ENCODE peak calls at places on chromosomes 12 and 14, in six cellular contexts. One of them, this sample, is unnamed.
A peak's percentile ranks its signal among the peaks of the same experiment; 100 is the strongest.

GRCh38 chr14:105138021-105138541 is 30.5 kb downstream of the JAG2 start:
- DNase-seq in ovary: no peak
- DNase-seq in cerebellum: no peak
- DNase-seq in amniotic epithelial cell: no peak
- DNase-seq in activated naive CD4-positive, alpha-beta T cell: no peak
- DNase-seq in NCI-H510A treated with DMSO at 0.1 percent for 48 hours: no peak
- DNase-seq in this sample: no peak

GRCh38 chr12:94032368-94032767 is 116.0 kb upstream of the PLXNC1 start:
- DNase-seq in NCI-H510A treated with DMSO at 0.1 percent for 48 hours: no peak
- DNase-seq in cerebellum: no peak
- DNase-seq in activated naive CD4-positive, alpha-beta T cell: no peak
- DNase-seq in ovary: no peak
- DNase-seq in amniotic epithelial cell: no peak
- DNase-seq in this sample: no peak

GRCh38 chr12:127811988-127812387 is 455.0 kb upstream of the TMEM132C start:
- DNase-seq in activated naive CD4-positive, alpha-beta T cell: no peak
- DNase-seq in amniotic epithelial cell: no peak
- DNase-seq in ovary: no peak
- DNase-seq in cerebellum: no peak
- DNase-seq in NCI-H510A treated with DMSO at 0.1 percent for 48 hours: peak; percentile 68
- DNase-seq in this sample: no peak

GRCh38 chr12:66587912-66588311 is 91.0 kb downstream of the GRIP1 start:
- DNase-seq in amniotic epithelial cell: no peak
- DNase-seq in ovary: no peak
- DNase-seq in cerebellum: no peak
- DNase-seq in activated naive CD4-positive, alpha-beta T cell: no peak
- DNase-seq in NCI-H510A treated with DMSO at 0.1 percent for 48 hours: no peak
- DNase-seq in this sample: no peak

GRCh38 chr12:83153156-83153555 is 466.4 kb downstream of the TMTC2 start:
- DNase-seq in activated naive CD4-positive, alpha-beta T cell: no peak
- DNase-seq in cerebellum: no peak
- DNase-seq in amniotic epithelial cell: no peak
- DNase-seq in ovary: no peak
- DNase-seq in NCI-H510A treated with DMSO at 0.1 percent for 48 hours: no peak
- DNase-seq in this sample: no peak

GRCh38 chr12:106416273-106416672 is 58.7 kb downstream of the POLR3B start:
- DNase-seq in activated naive CD4-positive, alpha-beta T cell: no peak
- DNase-seq in NCI-H510A treated with DMSO at 0.1 percent for 48 hours: no peak
- DNase-seq in amniotic epithelial cell: peak; percentile 45
- DNase-seq in cerebellum: no peak
- DNase-seq in ovary: no peak
- DNase-seq in this sample: no peak

GRCh38 chr12:98922871-98923270 is 277.8 kb downstream of the APAF1 start:
- DNase-seq in NCI-H510A treated with DMSO at 0.1 percent for 48 hours: no peak
- DNase-seq in ovary: no peak
- DNase-seq in amniotic epithelial cell: no peak
- DNase-seq in cerebellum: no peak
- DNase-seq in activated naive CD4-positive, alpha-beta T cell: no peak
- DNase-seq in this sample: no peak

GRCh38 chr12:104181313-104181712 is 34.3 kb upstream of the TXNRD1 start:
- DNase-seq in amniotic epithelial cell: peak; percentile 76
- DNase-seq in NCI-H510A treated with DMSO at 0.1 percent for 48 hours: no peak
- DNase-seq in ovary: no peak
- DNase-seq in cerebellum: no peak
- DNase-seq in activated naive CD4-positive, alpha-beta T cell: no peak
- DNase-seq in this sample: no peak

GRCh38 chr12:62724947-62725447 is 210.0 kb downstream of the PPM1H start:
- DNase-seq in amniotic epithelial cell: peak; percentile 99
- DNase-seq in cerebellum: no peak
- DNase-seq in NCI-H510A treated with DMSO at 0.1 percent for 48 hours: peak; percentile 21
- DNase-seq in activated naive CD4-positive, alpha-beta T cell: no peak
- DNase-seq in ovary: peak; percentile 30
- DNase-seq in this sample: no peak

GRCh38 chr14:22939684-22940083 is 10.5 kb upstream of the PRMT5 start:
- DNase-seq in NCI-H510A treated with DMSO at 0.1 percent for 48 hours: no peak
- DNase-seq in cerebellum: no peak
- DNase-seq in amniotic epithelial cell: peak; percentile 7
- DNase-seq in ovary: no peak
- DNase-seq in activated naive CD4-positive, alpha-beta T cell: no peak
- DNase-seq in this sample: no peak

GRCh38 chr14:67425603-67426002 is 13.6 kb upstream of the PLEK2 start:
- DNase-seq in NCI-H510A treated with DMSO at 0.1 percent for 48 hours: no peak
- DNase-seq in amniotic epithelial cell: no peak
- DNase-seq in ovary: no peak
- DNase-seq in activated naive CD4-positive, alpha-beta T cell: no peak
- DNase-seq in cerebellum: no peak
- DNase-seq in this sample: no peak

GRCh38 chr14:73295198-73295796 is 58.0 kb downstream of the PAPLN start:
- DNase-seq in NCI-H510A treated with DMSO at 0.1 percent for 48 hours: peak; percentile 57
- DNase-seq in cerebellum: peak; percentile 60
- DNase-seq in activated naive CD4-positive, alpha-beta T cell: no peak
- DNase-seq in amniotic epithelial cell: peak; percentile 44
- DNase-seq in ovary: no peak
- DNase-seq in this sample: peak; percentile 53

This sample was measured in naive thymus-derived CD4-positive, alpha-beta T cell.